ENCODE peak calls at places on chromosome 12, in four cellular contexts. M is HepG2, T is K562, V is H1. G is an unnamed sample.

GRCh38 chr12:107912421-107913004 is 138.0 kb downstream of the ASCL4 start:
- DNase-seq in T (peak; percentile 84), V (no peak), M (no peak), G (peak; percentile 28)

GRCh38 chr12:76119887-76120286 is 35.4 kb upstream of the NAP1L1 start:
- DNase-seq in V (no peak), T (no peak), M (no peak), G (no peak)

GRCh38 chr12:64624035-64624434 is 13.7 kb downstream of the RASSF3 start:
- DNase-seq in T (no peak), V (no peak), M (no peak), G (no peak)

GRCh38 chr12:95351745-95352144 is 122.2 kb upstream of the METAP2 start:
- DNase-seq in T (peak; percentile 29), V (no peak), M (peak; percentile 31), G (no peak)

GRCh38 chr12:75720807-75721206 is 209.4 kb upstream of the KRR1 start:
- DNase-seq in T (peak; percentile 19), V (no peak), M (no peak), G (no peak)

GRCh38 chr12:57523706-57524614 is 1.3 kb downstream of the MBD6 start:
- DNase-seq in V (no peak), T (no peak), M (no peak), G (no peak)

GRCh38 chr12:56574210-56574609 is 52.6 kb downstream of the RBMS2 start:
- DNase-seq in T (no peak), M (no peak), V (no peak), G (no peak)

GRCh38 chr12:113591480-113591971 is 119.9 kb upstream of the LHX5 start:
- DNase-seq in V (no peak), M (no peak), T (peak; percentile 94), G (no peak)

GRCh38 chr12:14901228-14901562 is 15.5 kb upstream of the MGP start:
- DNase-seq in V (no peak), M (no peak), T (no peak), G (no peak)

GRCh38 chr12:68451261-68452091 is 119.3 kb upstream of the MDM1 start:
- DNase-seq in M (no peak), V (no peak), T (peak; percentile 52), G (no peak)

GRCh38 chr12:84397846-84398245 is 514.8 kb downstream of the SLC6A15 start:
- DNase-seq in T (no peak), M (no peak), V (no peak), G (no peak)

GRCh38 chr12:117501470-117501869 is 140.0 kb upstream of the NOS1 start:
- DNase-seq in V (no peak), M (peak; percentile 17), T (no peak), G (no peak)

GRCh38 chr12:65891987-65892481 is 67.8 kb downstream of the HMGA2 start:
- DNase-seq in M (no peak), V (no peak), T (no peak), G (peak; percentile 80)

GRCh38 chr12:50927766-50928224 is 24.5 kb upstream of the HIGD1C start:
- DNase-seq in M (no peak), T (no peak), V (no peak), G (no peak)

GRCh38 chr12:62689042-62689839 is 222.6 kb downstream of the MON2 start:
- DNase-seq in M (no peak), V (no peak), T (no peak), G (no peak)

GRCh38 chr12:108173160-108173559 is 44.1 kb downstream of the WSCD2 start:
- DNase-seq in V (no peak), T (no peak), M (no peak), G (no peak)

GRCh38 chr12:115867854-115868253 is 409.6 kb downstream of the MED13L start:
- DNase-seq in M (no peak), T (no peak), V (no peak), G (no peak)

GRCh38 chr12:946656-947055 is 2.8 kb downstream of the RAD52 start:
- DNase-seq in M (no peak), T (no peak), V (no peak), G (no peak)

GRCh38 chr12:101322480-101322879 is 42.6 kb downstream of the UTP20 start:
- DNase-seq in M (no peak), T (no peak), V (no peak), G (no peak)

GRCh38 chr12:78885466-78885865 is 20.9 kb downstream of the SYT1 start:
- DNase-seq in V (no peak), M (no peak), T (no peak), G (no peak)

GRCh38 chr12:22874151-22874550 is 249.2 kb downstream of the ETNK1 start:
- DNase-seq in V (no peak), T (no peak), M (no peak), G (no peak)

GRCh38 chr12:54859502-54859901 is 5.2 kb downstream of the MUCL1 start:
- DNase-seq in V (no peak), T (no peak), M (no peak), G (no peak)

GRCh38 chr12:93536766-93537515 is 35.5 kb upstream of the SOCS2 start:
- DNase-seq in M (no peak), T (no peak), V (no peak), G (no peak)

GRCh38 chr12:3658327-3659163 is 94.4 kb downstream of the CRACR2A start:
- DNase-seq in V (peak; percentile 21), T (peak; percentile 40), M (peak; percentile 36), G (no peak)

GRCh38 chr12:98418357-98419075 is 96.9 kb upstream of the TMPO start:
- DNase-seq in V (no peak), T (peak; percentile 60), M (no peak), G (no peak)

GRCh38 chr12:88579572-88579940 is 715 bp downstream of the KITLG start:
- DNase-seq in V (no peak), T (no peak), M (no peak), G (no peak)

GRCh38 chr12:6824962-6825381 is 3.2 kb upstream of the P3H3 start:
- DNase-seq in V (no peak), M (no peak), T (no peak), G (no peak)

GRCh38 chr12:4220489-4220888 is 53.1 kb upstream of the CCND2 start:
- DNase-seq in V (no peak), T (no peak), M (no peak), G (no peak)

GRCh38 chr12:3218846-3219632 is 141.9 kb downstream of the TSPAN9 start:
- DNase-seq in M (no peak), T (no peak), V (no peak), G (no peak)

GRCh38 chr12:96401061-96401871 is 1.0 kb upstream of the CDK17 start:
- DNase-seq in V (no peak), T (peak; percentile 67), M (peak; percentile 45), G (peak; percentile 51)
- TF ChIP-seq FOSL1 in V (no peak), T (no peak), M (no peak), G (no peak)

GRCh38 chr12:131944601-131945251 is 5.0 kb upstream of the EP400 start:
- DNase-seq in V (no peak), M (no peak), T (no peak), G (no peak)
- TF ChIP-seq FOSL1 in V (no peak), M (no peak), T (no peak), G (no peak)

DNA sequence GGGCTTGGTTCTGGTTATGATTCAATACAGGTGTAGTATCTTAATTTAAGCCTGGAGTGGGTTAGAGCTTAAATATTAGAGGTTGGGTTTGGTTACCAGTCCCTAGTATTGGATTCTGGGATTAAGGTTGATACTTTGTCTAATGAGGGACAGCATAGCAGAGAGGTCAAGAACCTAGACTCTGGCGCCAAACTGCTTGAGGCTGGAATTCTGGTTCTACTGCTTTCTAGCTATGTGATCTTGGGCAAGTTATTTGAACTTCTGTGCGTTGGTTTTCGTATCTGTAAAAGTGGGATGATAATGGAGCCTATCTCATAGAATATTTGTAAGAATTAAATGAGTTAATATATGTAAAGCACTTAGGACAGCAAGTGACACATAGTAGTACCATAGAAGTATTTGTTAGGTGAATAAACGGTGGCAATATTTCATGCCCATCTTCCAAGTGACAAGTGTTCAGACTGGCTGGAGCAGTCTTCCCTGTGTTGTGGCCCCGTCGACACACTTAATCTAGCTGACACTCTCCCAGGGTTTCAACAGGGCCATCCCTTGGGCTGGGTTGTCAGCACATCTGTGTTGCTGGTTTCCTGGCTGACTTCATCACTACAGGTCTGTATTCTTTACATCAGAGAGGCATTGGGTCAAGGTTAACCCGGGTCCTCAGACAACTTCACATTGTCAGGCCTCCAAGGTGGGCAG is 3.0 kb downstream of the ENDOU start:
- DNase-seq in T (no peak), M (no peak), V (no peak), G (no peak)
- TF ChIP-seq FOSL1 in T (no peak), M (no peak), V (no peak), G (no peak)

DNA sequence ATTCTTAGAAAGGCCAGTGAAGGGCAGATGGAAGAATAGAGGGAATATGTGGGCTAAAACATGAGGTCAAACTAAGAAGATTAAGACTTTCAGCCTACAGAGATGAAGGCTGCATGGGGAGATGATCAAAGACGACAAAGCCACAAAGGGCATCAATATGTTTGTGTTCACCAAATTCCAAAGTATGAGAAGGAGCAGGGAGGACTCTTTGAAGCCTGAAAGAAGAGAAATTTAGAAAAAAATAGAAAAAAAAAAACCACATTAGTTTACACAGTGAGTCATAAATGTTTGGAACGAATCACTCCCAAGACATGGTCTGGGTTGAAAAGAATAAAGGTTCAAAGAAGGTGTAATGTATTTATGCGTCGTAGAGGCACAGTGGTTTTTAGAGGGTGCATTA is 131.8 kb downstream of the NEDD1 start:
- DNase-seq in T (no peak), M (peak; percentile 29), V (no peak), G (no peak)
- TF ChIP-seq FOSL1 in T (no peak), M (no peak), V (no peak), G (no peak)

DNA sequence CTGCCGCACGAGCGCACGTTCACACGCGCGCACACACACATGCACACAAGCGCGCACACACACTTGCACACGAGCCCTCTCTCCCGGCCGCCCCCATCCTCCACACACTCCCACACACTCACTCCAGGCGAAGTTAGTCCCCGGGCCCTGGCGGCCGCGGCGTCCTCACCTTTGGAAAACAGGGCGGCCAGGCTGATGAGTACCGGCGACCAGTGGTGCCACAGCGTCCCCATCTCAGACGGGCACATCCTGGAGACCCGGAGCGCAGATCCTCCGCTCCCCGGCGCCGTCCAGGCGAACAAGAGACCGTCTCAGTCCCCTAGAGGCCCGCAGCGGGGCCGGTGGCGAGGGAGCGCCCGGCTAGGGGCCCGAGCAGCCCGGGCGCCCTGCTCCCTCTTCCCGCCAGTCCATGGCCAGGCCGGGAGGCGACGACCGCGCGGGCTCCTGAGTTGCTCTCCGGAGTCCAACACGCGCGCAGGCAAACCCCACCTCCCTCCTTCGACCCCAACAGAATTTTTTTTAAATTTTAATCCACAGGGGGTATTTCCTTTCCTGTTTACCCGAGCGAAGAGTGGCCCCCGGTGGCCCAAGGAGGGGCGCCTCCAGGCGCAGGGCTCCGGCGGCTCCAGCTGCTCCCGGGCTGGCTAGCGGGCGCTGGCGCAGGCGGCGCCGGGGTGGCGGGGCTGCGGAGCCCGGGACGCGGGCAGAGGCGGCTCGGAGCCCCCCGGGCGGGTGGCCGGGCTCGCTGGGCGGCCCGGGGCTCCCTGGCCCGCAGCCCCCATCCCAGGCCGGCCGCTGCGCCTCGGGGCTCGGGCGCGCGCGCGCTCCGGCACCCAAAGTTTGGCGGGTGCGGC is 506 bp downstream of the TMEM132D start:
- DNase-seq in T (no peak), V (no peak), M (no peak), G (no peak)
- TF ChIP-seq FOSL1 in T (no peak), V (no peak), M (no peak), G (no peak)

DNA sequence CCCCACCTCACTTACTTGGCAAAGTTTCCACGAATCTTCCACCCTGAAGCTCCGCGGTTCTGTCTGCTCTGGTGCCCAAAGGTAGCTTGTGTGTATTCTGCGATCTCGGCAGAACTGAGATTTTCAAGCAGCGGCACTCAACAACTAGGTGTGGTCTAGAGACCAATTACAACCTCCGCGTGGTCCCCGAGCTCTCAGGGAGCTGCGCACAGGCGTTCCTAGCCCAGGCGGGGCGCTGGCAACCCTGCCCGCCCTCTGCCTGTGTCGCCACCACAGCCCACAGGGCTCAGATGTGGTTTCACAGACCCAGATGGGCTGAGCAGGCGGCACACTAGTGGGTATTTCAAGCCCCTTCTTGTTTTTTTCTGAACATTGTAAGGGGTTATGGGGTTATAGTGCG is 1.5 kb upstream of the DIABLO start:
- DNase-seq in T (no peak), M (no peak), V (no peak), G (no peak)
- TF ChIP-seq FOSL1 in T (no peak), M (no peak), V (no peak), G (no peak)

G was measured in HCT116.